ENCODE peak calls at places on chromosomes 5 and 9, in six cellular contexts. N is HepG2, M is A549, K is upper lobe of left lung, B is K562, T is GM12878. S is an unnamed sample.

GRCh38 chr5:79436821-79437220 is 77.1 kb downstream of the HOMER1 start:
- ATAC-seq in N (no peak), K (no peak), M (no peak), T (no peak), B (no peak), S (no peak)

GRCh38 chr9:131622536-131622935 is 77.2 kb downstream of the PRRT1B start:
- ATAC-seq in N (no peak), K (peak; percentile 8), M (no peak), B (no peak), T (peak; percentile 64), S (no peak)

GRCh38 chr5:157066950-157067349 is 8.0 kb upstream of the HAVCR1 start:
- ATAC-seq in B (no peak), N (no peak), M (no peak), T (no peak), K (no peak), S (no peak)

GRCh38 chr9:94936411-94936810 is 209.9 kb downstream of the AOPEP start:
- ATAC-seq in M (no peak), K (peak; percentile 20), B (no peak), T (no peak), N (no peak), S (no peak)

GRCh38 chr9:94250456-94250855 is 8.6 kb upstream of the ZNF169 start:
- ATAC-seq in T (no peak), K (no peak), B (no peak), N (no peak), M (no peak), S (no peak)

GRCh38 chr5:38831909-38832308 is 13.9 kb upstream of the OSMR start:
- ATAC-seq in T (peak; percentile 52), B (peak; percentile 86), N (peak; percentile 7), M (peak; percentile 78), K (peak; percentile 58), S (no peak)

GRCh38 chr9:114958021-114958846 is 27.8 kb upstream of the TNFSF8 start:
- ATAC-seq in M (no peak), B (no peak), T (peak; percentile 72), N (no peak), K (peak; percentile 80), S (peak; percentile 70)

GRCh38 chr9:36140086-36141084 is 3.9 kb downstream of the GLIPR2 start:
- ATAC-seq in K (peak; percentile 19), M (no peak), T (no peak), N (no peak), B (no peak), S (no peak)

GRCh38 chr5:142911170-142911569 is 141.0 kb downstream of the ARHGAP26 start:
- ATAC-seq in M (no peak), K (no peak), N (peak; percentile 71), B (no peak), T (no peak), S (no peak)

GRCh38 chr5:157269763-157270272 is 3.9 kb downstream of the CYFIP2 start:
- ATAC-seq in M (no peak), N (no peak), B (no peak), K (no peak), T (no peak), S (no peak)

GRCh38 chr5:16625116-16625515 is 8.3 kb upstream of the RETREG1 start:
- ATAC-seq in M (no peak), N (no peak), K (no peak), B (no peak), T (peak; percentile 47), S (no peak)

GRCh38 chr9:98607787-98608186 is 100.9 kb downstream of the GABBR2 start:
- ATAC-seq in K (no peak), M (no peak), T (no peak), N (no peak), B (no peak), S (no peak)

GRCh38 chr5:143515829-143516228 is 112.3 kb upstream of the NR3C1 start:
- ATAC-seq in B (no peak), M (peak; percentile 47), N (no peak), T (peak; percentile 70), K (no peak), S (no peak)

GRCh38 chr9:33044162-33044673 is 19.1 kb downstream of the DNAJA1 start:
- ATAC-seq in T (peak; percentile 88), K (peak; percentile 95), M (peak; percentile 90), B (no peak), N (peak; percentile 5), S (peak; percentile 94)

GRCh38 chr5:132673939-132674630 is at the start of gene IL4:
- ATAC-seq in K (no peak), B (peak; percentile 10), N (no peak), M (no peak), T (no peak), S (no peak)

GRCh38 chr9:115198018-115198417 is 80.1 kb upstream of the TNC start:
- ATAC-seq in N (no peak), B (no peak), T (no peak), M (peak; percentile 38), K (peak; percentile 84), S (peak; percentile 70)

GRCh38 chr9:72983512-72984021 is 30.7 kb upstream of the ALDH1A1 start:
- ATAC-seq in K (no peak), T (no peak), M (peak; percentile 74), N (peak; percentile 90), B (no peak), S (no peak)

GRCh38 chr5:143931389-143931984 is 119.5 kb downstream of the HMHB1 start:
- ATAC-seq in T (no peak), N (no peak), K (no peak), M (peak; percentile 23), B (no peak), S (no peak)

GRCh38 chr9:136858844-136859757 is 7.0 kb downstream of the MAMDC4 start:
- ATAC-seq in M (peak; percentile 64), N (peak; percentile 47), K (peak; percentile 11), T (peak; percentile 7), B (peak; percentile 10), S (peak; percentile 31)

GRCh38 chr9:136859821-136860269 is 6.3 kb downstream of the EDF1 start:
- ATAC-seq in K (no peak), B (peak; percentile 28), M (no peak), N (no peak), T (no peak), S (no peak)

GRCh38 chr9:136860933-136861873 is 4.9 kb downstream of the EDF1 start:
- ATAC-seq in N (no peak), K (no peak), T (no peak), M (no peak), B (peak; percentile 3), S (no peak)

GRCh38 chr9:136861874-136862457 is 4.1 kb downstream of the EDF1 start:
- ATAC-seq in M (no peak), N (no peak), K (no peak), T (no peak), B (no peak), S (no peak)

GRCh38 chr9:136860529-136860928 is 5.6 kb downstream of the EDF1 start:
- ATAC-seq in K (no peak), B (peak; percentile 36), T (no peak), M (no peak), N (no peak), S (no peak)
- H3K4me1 ChIP-seq in K (peaks cover 35% of the 10 kb centered on the region), B (peaks cover 63% of the 10 kb centered on the region), T (peaks cover 5% of the 10 kb centered on the region), M (peaks cover 70% of the 10 kb centered on the region), N (peaks cover 48% of the 10 kb centered on the region), S (peaks cover 11% of the 10 kb centered on the region)

GRCh38 chr9:122090287-122090883 is 2.7 kb downstream of the TTLL11 start:
- ATAC-seq in N (no peak), M (no peak), T (no peak), B (no peak), K (no peak), S (no peak)

GRCh38 chr9:122095010-122095767 is 2.1 kb upstream of the TTLL11 start:
- ATAC-seq in N (no peak), B (peak; percentile 37), K (no peak), M (peak; percentile 41), T (peak; percentile 7), S (no peak)

GRCh38 chr9:122091682-122092592 is 1.2 kb downstream of the TTLL11 start:
- ATAC-seq in B (no peak), M (no peak), K (no peak), T (peak; percentile 2), N (no peak), S (no peak)

GRCh38 chr9:122090981-122091380 is 2.1 kb downstream of the TTLL11 start:
- ATAC-seq in N (no peak), T (no peak), M (no peak), B (no peak), K (no peak), S (no peak)

GRCh38 chr9:122092611-122093506 is at the start of gene TTLL11:
- ATAC-seq in T (peak; percentile 95), M (peak; percentile 96), K (peak; percentile 98), N (peak; percentile 90), B (peak; percentile 92), S (peak; percentile 95)
- TF ChIP-seq EP300 in T (no peak), M (no peak), K (no peak), N (no peak), B (no peak), S (no peak)

GRCh38 chr9:14216612-14217194 is 97.2 kb downstream of the NFIB start:
- ATAC-seq in T (no peak), B (no peak), M (peak; percentile 33), N (no peak), K (no peak), S (no peak)
- H3K4me1 ChIP-seq in T (no peaks in the 10 kb centered on the region), B (no peaks in the 10 kb centered on the region), M (peaks cover 96% of the 10 kb centered on the region), N (peaks cover 15% of the 10 kb centered on the region), K (peaks cover 40% of the 10 kb centered on the region), S (peaks cover 75% of the 10 kb centered on the region)

GRCh38 chr5:165232629-165233028 is 1727.2 kb downstream of the MAT2B start:
- ATAC-seq in T (no peak), B (no peak), M (no peak), K (no peak), N (no peak), S (no peak)
- TF ChIP-seq EP300 in T (no peak), B (no peak), M (no peak), K (no peak), N (no peak), S (no peak)

GRCh38 chr5:126694403-126694802 is 82.5 kb upstream of the LMNB1 start:
- ATAC-seq in N (no peak), B (no peak), M (no peak), K (no peak), T (no peak), S (no peak)
- H3K4me1 ChIP-seq in N (no peaks in the 10 kb centered on the region), B (no peaks in the 10 kb centered on the region), M (no peaks in the 10 kb centered on the region), K (no peaks in the 10 kb centered on the region), T (no peaks in the 10 kb centered on the region), S (no peaks in the 10 kb centered on the region)

GRCh38 chr5:31106259-31106658 is 87.2 kb upstream of the CDH6 start:
- ATAC-seq in K (peak; percentile 39), N (no peak), T (no peak), B (no peak), M (no peak), S (no peak)
- TF ChIP-seq EP300 in K (no peak), N (no peak), T (no peak), B (no peak), M (no peak), S (no peak)